ENCODE peak calls at places on chromosome 16, in ten cellular contexts. F is testis, C is sigmoid colon, Y is ovary, I is colonic mucosa, P is stomach, U is right lobe of liver, X is heart left ventricle, R is Peyer's patch, K is GM23248. Z is an unnamed sample.

GRCh38 chr16:21300309-21301167 is 22.4 kb upstream of the CRYM start:
- DNase-seq in F (peak), C (peak), Y (peak), I (peak), P (peak), U (peak), X (peak), R (peak), K (peak), Z (peak)

GRCh38 chr16:65781363-65781762 is 585.1 kb upstream of the CDH5 start:
- DNase-seq in F (no peak), C (no peak), Y (no peak), I (no peak), P (no peak), U (no peak), X (no peak), R (no peak), K (peak), Z (no peak)

GRCh38 chr16:64421515-64421914 is 700.3 kb downstream of the CDH11 start:
- DNase-seq in F (no peak), C (no peak), Y (no peak), I (no peak), P (no peak), U (no peak), X (no peak), R (no peak), K (no peak), Z (no peak)

GRCh38 chr16:4160663-4161436 is 44.6 kb upstream of the ADCY9 start:
- DNase-seq in F (no peak), C (no peak), Y (no peak), I (no peak), P (no peak), U (no peak), X (no peak), R (no peak), K (peak), Z (no peak)

GRCh38 chr16:88195021-88195581 is 187.7 kb upstream of the ZNF469 start:
- DNase-seq in F (no peak), C (peak), Y (no peak), I (no peak), P (no peak), U (no peak), X (no peak), R (no peak), K (peak), Z (no peak)

GRCh38 chr16:51419768-51420167 is 268.7 kb upstream of the SALL1 start:
- DNase-seq in F (no peak), C (no peak), Y (no peak), I (no peak), P (no peak), U (no peak), X (no peak), R (no peak), K (peak), Z (no peak)

GRCh38 chr16:54928421-54929089 is 2.1 kb upstream of the IRX5 start:
- DNase-seq in F (peak), C (no peak), Y (no peak), I (no peak), P (peak), U (peak), X (peak), R (no peak), K (peak), Z (peak)

GRCh38 chr16:10250137-10250850 is 68.1 kb upstream of the GRIN2A start:
- DNase-seq in F (no peak), C (no peak), Y (no peak), I (no peak), P (no peak), U (no peak), X (no peak), R (peak), K (no peak), Z (no peak)

GRCh38 chr16:75494696-75495601 is at the start of gene CHST6:
- DNase-seq in F (peak), C (no peak), Y (no peak), I (peak), P (no peak), U (no peak), X (peak), R (no peak), K (peak), Z (no peak)

GRCh38 chr16:49703494-49703893 is 152.4 kb downstream of the ZNF423 start:
- DNase-seq in F (no peak), C (no peak), Y (no peak), I (no peak), P (no peak), U (no peak), X (no peak), R (no peak), K (no peak), Z (no peak)

GRCh38 chr16:6891486-6891885 is 441.2 kb upstream of the RBFOX1 start:
- DNase-seq in F (no peak), C (no peak), Y (no peak), I (no peak), P (no peak), U (no peak), X (no peak), R (no peak), K (no peak), Z (no peak)

GRCh38 chr16:28820016-28820415 is 2.8 kb upstream of the ATXN2L start:
- DNase-seq in F (no peak), C (peak), Y (no peak), I (peak), P (no peak), U (peak), X (no peak), R (peak), K (no peak), Z (no peak)

DNA sequence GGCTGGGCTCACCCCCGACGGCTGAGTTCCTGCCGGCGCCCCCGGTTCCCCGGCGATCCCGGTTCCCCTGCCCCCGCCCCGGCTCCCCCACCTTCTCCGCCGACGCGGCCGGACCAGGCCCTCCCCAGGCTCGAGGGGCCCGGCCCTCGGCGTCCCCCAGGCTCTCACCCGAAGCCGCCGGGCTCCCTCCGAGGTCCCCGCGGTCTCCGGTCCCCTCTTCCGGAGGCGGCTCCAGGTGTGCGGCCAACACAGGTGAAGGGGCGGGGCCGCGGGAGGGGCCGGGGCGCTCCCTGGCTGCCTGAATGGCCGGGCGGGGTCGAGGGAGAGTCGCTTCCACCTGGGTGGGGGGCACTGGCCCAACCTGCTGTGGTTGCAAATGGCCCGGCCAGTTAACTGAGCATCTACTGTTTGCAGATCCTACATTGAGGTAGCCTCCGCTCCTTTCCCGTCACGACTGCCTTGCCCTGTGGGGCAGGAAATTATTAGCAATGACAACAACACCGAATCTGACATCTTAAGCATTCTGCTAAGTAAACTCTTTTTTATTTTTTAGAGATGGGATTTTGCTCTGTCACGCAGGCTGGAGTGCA is at the start of gene BICDL2:
- DNase-seq in F (no peak), C (no peak), Y (no peak), I (peak), P (peak), U (no peak), X (no peak), R (peak), K (no peak), Z (no peak)
- H3K4me3 ChIP-seq in F (peak), C (no peak), Y (peak), I (peak), P (peak), U (no peak), X (peak), R (peak), K (no peak), Z (no peak)

DNA sequence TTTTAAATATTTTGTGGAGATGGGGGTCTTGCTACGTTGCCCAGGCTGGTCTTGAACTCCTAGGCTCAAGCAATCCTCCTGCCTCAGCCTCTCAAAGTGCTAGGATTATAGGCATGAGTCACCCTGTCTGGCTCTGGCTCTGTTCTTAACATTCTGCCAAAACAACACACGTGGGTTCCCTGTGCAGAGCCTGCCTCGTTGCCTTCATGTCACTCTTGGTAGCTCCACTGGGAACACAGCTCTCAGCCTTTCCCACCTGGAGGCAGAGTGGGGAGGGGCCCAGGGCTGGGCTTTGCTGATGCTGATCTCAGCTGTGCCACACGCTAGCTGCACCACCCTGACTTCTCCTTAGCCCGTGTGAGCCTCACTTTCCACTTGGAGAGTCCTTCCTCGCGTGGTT is 19.3 kb downstream of the CRISPLD2 start:
- DNase-seq in F (peak), C (peak), Y (no peak), I (no peak), P (no peak), U (no peak), X (no peak), R (no peak), K (peak), Z (no peak)
- H3K27ac ChIP-seq in F (peak), C (peak), Y (no peak), I (no peak), P (peak), U (no peak), X (no peak), R (no peak), K (peak), Z (no peak)

DNA sequence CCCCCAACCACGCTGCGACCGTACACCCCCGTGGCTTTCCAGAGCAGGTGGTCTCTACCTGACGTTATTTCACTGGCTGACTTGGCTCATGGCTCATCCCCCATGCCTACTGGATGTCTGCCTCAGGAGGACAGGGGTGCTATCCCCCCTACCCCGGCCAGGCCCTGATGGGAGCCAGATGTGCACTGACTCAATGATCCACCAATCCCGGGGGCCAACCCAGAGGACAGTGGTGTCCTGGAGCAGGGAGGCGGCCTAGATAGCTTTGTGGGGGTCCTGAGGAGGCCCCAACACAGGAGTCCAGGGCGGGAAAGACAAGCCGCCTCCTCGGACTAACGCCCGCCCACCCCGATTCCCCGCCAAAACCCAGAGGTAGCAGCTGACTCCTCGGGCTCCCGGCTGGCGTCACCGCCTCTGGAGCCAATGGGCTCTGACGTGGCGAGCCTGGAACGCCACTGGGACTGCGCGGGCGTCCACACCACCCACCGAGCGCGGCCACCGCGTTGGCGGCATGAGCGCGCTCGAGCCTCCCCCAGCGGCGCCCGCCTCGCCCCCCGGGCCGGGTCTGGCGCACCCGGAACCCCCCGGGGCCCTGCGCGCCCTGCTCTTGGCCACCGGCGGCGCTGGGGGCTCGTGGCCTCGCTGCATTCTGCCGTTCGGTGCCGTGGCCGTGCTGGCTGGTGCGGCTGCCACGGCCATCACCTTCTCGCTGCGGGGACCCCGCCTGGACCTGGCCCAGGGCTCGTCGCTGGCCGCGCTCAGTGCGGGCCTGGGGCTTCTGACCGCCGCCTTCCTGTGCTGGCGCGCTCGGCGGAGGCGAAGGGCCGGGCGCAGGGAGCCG is 3.6 kb upstream of the NTN3 start:
- DNase-seq in F (peak), C (peak), Y (peak), I (peak), P (peak), U (peak), X (peak), R (peak), K (peak), Z (peak)
- H3K4me3 ChIP-seq in F (peak), C (peak), Y (peak), I (peak), P (peak), U (peak), X (peak), R (peak), K (peak), Z (peak)

GRCh38 chr16:67459066-67459857 is 21.7 kb downstream of the ATP6V0D1 start:
- DNase-seq in F (peak), C (no peak), Y (no peak), I (peak), P (peak), U (no peak), X (no peak), R (peak), K (peak), Z (peak)
- H3K27ac ChIP-seq in F (peak), C (peak), Y (peak), I (peak), P (peak), U (no peak), X (peak), R (peak), K (no peak), Z (peak)

DNA sequence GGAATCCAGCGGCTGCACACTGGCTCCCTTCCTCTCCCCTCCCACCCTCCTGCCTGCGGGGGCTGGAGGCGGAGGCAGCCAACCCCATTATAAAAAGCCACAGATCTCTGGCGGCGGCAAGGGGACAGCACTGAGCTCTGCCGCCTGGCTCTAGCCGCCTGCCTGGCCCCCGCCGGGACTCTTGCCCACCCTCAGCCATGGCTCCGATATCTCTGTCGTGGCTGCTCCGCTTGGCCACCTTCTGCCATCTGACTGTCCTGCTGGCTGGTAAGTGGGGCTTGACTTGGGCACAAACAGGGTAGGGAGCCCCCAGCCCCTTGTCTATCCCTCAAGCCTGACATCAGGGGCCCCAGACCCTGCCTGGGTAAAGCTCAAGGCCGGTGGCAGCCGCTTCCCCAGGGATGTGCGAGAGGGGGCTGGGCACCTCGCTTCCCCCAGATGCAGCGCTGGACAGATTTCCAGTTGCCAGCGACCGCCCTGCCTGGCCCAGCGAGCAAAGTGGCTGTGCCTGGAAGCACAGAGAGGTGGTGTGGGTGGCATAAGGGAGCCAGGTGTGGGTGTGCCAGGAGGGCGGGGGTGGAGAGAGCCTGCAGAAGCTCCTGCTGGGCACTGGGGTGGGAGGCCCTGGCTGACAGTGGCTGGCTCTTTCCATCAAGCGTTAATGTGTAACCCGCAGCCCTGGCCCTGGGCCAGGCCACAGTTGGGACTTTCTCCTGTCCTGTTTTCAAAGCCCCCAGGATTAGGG is at the start of gene CX3CL1:
- DNase-seq in F (peak), C (peak), Y (peak), I (peak), P (peak), U (peak), X (peak), R (peak), K (peak), Z (no peak)
- H3K4me3 ChIP-seq in F (peak), C (peak), Y (peak), I (peak), P (peak), U (peak), X (peak), R (peak), K (no peak), Z (peak)

GRCh38 chr16:11314309-11314894 is 30.9 kb upstream of the RMI2 start:
- DNase-seq in F (no peak), C (no peak), Y (no peak), I (no peak), P (no peak), U (no peak), X (no peak), R (no peak), K (no peak), Z (no peak)
- H3K27ac ChIP-seq in F (peak), C (no peak), Y (no peak), I (no peak), P (no peak), U (no peak), X (no peak), R (no peak), K (no peak), Z (no peak)